ENCODE peak calls at places on chromosomes 16 and 17, in seven cellular contexts. One of them, this sample, is unnamed.

GRCh38 chr17:37089998-37090397 is 141.2 kb downstream of the AATF start:
- DNase-seq in lower lobe of right lung: no peak
- DNase-seq in heart right ventricle: no peak
- DNase-seq in heart left ventricle: no peak
- DNase-seq in ascending aorta: peak; percentile 14
- DNase-seq in left ventricle myocardium inferior: no peak
- DNase-seq in H9: no peak
- DNase-seq in this sample: no peak

GRCh38 chr17:43892672-43892975 is 14.7 kb downstream of the MPP2 start:
- DNase-seq in H9: no peak
- DNase-seq in lower lobe of right lung: no peak
- DNase-seq in heart right ventricle: no peak
- DNase-seq in left ventricle myocardium inferior: no peak
- DNase-seq in ascending aorta: no peak
- DNase-seq in heart left ventricle: no peak
- DNase-seq in this sample: no peak

GRCh38 chr17:50072130-50072529 is 16.2 kb downstream of the ITGA3 start:
- DNase-seq in left ventricle myocardium inferior: no peak
- DNase-seq in heart left ventricle: no peak
- DNase-seq in ascending aorta: no peak
- DNase-seq in lower lobe of right lung: no peak
- DNase-seq in H9: no peak
- DNase-seq in heart right ventricle: no peak
- DNase-seq in this sample: no peak

GRCh38 chr16:80144191-80144590 is 396.6 kb upstream of the DYNLRB2 start:
- DNase-seq in heart right ventricle: no peak
- DNase-seq in lower lobe of right lung: no peak
- DNase-seq in ascending aorta: no peak
- DNase-seq in heart left ventricle: no peak
- DNase-seq in left ventricle myocardium inferior: no peak
- DNase-seq in H9: no peak
- DNase-seq in this sample: no peak

GRCh38 chr16:66471696-66472393 is 44.8 kb downstream of the BEAN1 start:
- DNase-seq in heart right ventricle: no peak
- DNase-seq in heart left ventricle: no peak
- DNase-seq in lower lobe of right lung: no peak
- DNase-seq in left ventricle myocardium inferior: no peak
- DNase-seq in H9: peak; percentile 62
- DNase-seq in ascending aorta: no peak
- DNase-seq in this sample: no peak

GRCh38 chr16:78503501-78504110 is 404.2 kb downstream of the WWOX start:
- DNase-seq in heart left ventricle: no peak
- DNase-seq in heart right ventricle: peak; percentile 79
- DNase-seq in H9: no peak
- DNase-seq in lower lobe of right lung: no peak
- DNase-seq in ascending aorta: no peak
- DNase-seq in left ventricle myocardium inferior: no peak
- DNase-seq in this sample: no peak

GRCh38 chr16:73172621-73173312 is 124.8 kb upstream of the ZFHX3 start:
- DNase-seq in ascending aorta: no peak
- DNase-seq in H9: peak; percentile 56
- DNase-seq in heart right ventricle: peak; percentile 86
- DNase-seq in heart left ventricle: peak; percentile 82
- DNase-seq in left ventricle myocardium inferior: peak; percentile 87
- DNase-seq in lower lobe of right lung: peak; percentile 71
- DNase-seq in this sample: no peak

GRCh38 chr17:56737741-56738161 is 96.0 kb downstream of the C17orf67 start:
- DNase-seq in left ventricle myocardium inferior: no peak
- DNase-seq in heart right ventricle: no peak
- DNase-seq in lower lobe of right lung: no peak
- DNase-seq in ascending aorta: no peak
- DNase-seq in heart left ventricle: no peak
- DNase-seq in H9: no peak
- DNase-seq in this sample: no peak

GRCh38 chr16:66947302-66948033 is 12.2 kb downstream of the CES2 start:
- DNase-seq in heart left ventricle: peak; percentile 75
- DNase-seq in lower lobe of right lung: peak; percentile 81
- DNase-seq in heart right ventricle: peak; percentile 80
- DNase-seq in left ventricle myocardium inferior: peak; percentile 75
- DNase-seq in H9: peak; percentile 82
- DNase-seq in ascending aorta: no peak
- DNase-seq in this sample: no peak

GRCh38 chr17:7435676-7436555 is 681 bp downstream of the TMEM102 start:
- DNase-seq in ascending aorta: no peak
- DNase-seq in left ventricle myocardium inferior: peak; percentile 45
- DNase-seq in H9: peak; percentile 91
- DNase-seq in lower lobe of right lung: peak; percentile 81
- DNase-seq in heart left ventricle: peak; percentile 50
- DNase-seq in heart right ventricle: no peak
- DNase-seq in this sample: no peak

GRCh38 chr17:13918247-13918646 is 151.1 kb upstream of the COX10 start:
- DNase-seq in ascending aorta: no peak
- DNase-seq in lower lobe of right lung: no peak
- DNase-seq in left ventricle myocardium inferior: no peak
- DNase-seq in heart left ventricle: no peak
- DNase-seq in H9: no peak
- DNase-seq in heart right ventricle: no peak
- DNase-seq in this sample: no peak

GRCh38 chr16:35711958-35712357 is 2252.5 kb downstream of the TP53TG3F start:
- DNase-seq in left ventricle myocardium inferior: no peak
- DNase-seq in heart left ventricle: no peak
- DNase-seq in ascending aorta: no peak
- DNase-seq in H9: no peak
- DNase-seq in heart right ventricle: no peak
- DNase-seq in lower lobe of right lung: no peak
- DNase-seq in this sample: no peak

GRCh38 chr17:32588982-32589381 is 102.2 kb downstream of the CDK5R1 start:
- DNase-seq in heart left ventricle: no peak
- DNase-seq in H9: peak; percentile 71
- DNase-seq in left ventricle myocardium inferior: no peak
- DNase-seq in lower lobe of right lung: no peak
- DNase-seq in heart right ventricle: no peak
- DNase-seq in ascending aorta: no peak
- DNase-seq in this sample: no peak

GRCh38 chr16:919658-920631 is 50.8 kb downstream of the LMF1 start:
- DNase-seq in heart left ventricle: peak; percentile 58
- DNase-seq in ascending aorta: no peak
- DNase-seq in left ventricle myocardium inferior: peak; percentile 37
- DNase-seq in heart right ventricle: peak; percentile 14
- DNase-seq in H9: no peak
- DNase-seq in lower lobe of right lung: no peak
- DNase-seq in this sample: no peak

GRCh38 chr17:75784473-75785015 is at the start of gene UNK:
- DNase-seq in heart right ventricle: peak; percentile 99
- DNase-seq in H9: peak; percentile 100
- DNase-seq in lower lobe of right lung: peak; percentile 98
- DNase-seq in left ventricle myocardium inferior: peak; percentile 96
- DNase-seq in heart left ventricle: peak; percentile 98
- DNase-seq in ascending aorta: peak; percentile 94
- DNase-seq in this sample: peak; percentile 90

GRCh38 chr17:75783803-75784472 is 668 bp upstream of the UNK start:
- DNase-seq in heart left ventricle: peak; percentile 49
- DNase-seq in lower lobe of right lung: peak; percentile 61
- DNase-seq in H9: no peak
- DNase-seq in left ventricle myocardium inferior: no peak
- DNase-seq in heart right ventricle: no peak
- DNase-seq in ascending aorta: no peak
- DNase-seq in this sample: no peak

GRCh38 chr17:75785770-75786538 is 1.3 kb downstream of the UNK start:
- DNase-seq in H9: no peak
- DNase-seq in left ventricle myocardium inferior: no peak
- DNase-seq in heart right ventricle: no peak
- DNase-seq in ascending aorta: no peak
- DNase-seq in heart left ventricle: no peak
- DNase-seq in lower lobe of right lung: no peak
- DNase-seq in this sample: no peak

GRCh38 chr17:75785016-75785769 is 587 bp downstream of the UNK start:
- DNase-seq in ascending aorta: peak; percentile 65
- DNase-seq in heart left ventricle: peak; percentile 93
- DNase-seq in left ventricle myocardium inferior: peak; percentile 90
- DNase-seq in heart right ventricle: peak; percentile 90
- DNase-seq in lower lobe of right lung: peak; percentile 93
- DNase-seq in H9: no peak
- DNase-seq in this sample: peak; percentile 84

GRCh38 chr17:75783069-75783783 is 1.4 kb upstream of the UNK start:
- DNase-seq in heart right ventricle: no peak
- DNase-seq in heart left ventricle: no peak
- DNase-seq in ascending aorta: no peak
- DNase-seq in H9: no peak
- DNase-seq in lower lobe of right lung: no peak
- DNase-seq in left ventricle myocardium inferior: no peak
- DNase-seq in this sample: no peak
- TF ChIP-seq CTCF in heart right ventricle: peak; percentile 67
- TF ChIP-seq CTCF in heart left ventricle: peak; percentile 60
- TF ChIP-seq CTCF in ascending aorta: peak; percentile 60
- TF ChIP-seq CTCF in H9: peak; percentile 73
- TF ChIP-seq CTCF in lower lobe of right lung: peak; percentile 66
- TF ChIP-seq CTCF in left ventricle myocardium inferior: peak; percentile 71
- TF ChIP-seq CTCF in this sample: peak; percentile 81

GRCh38 chr17:77379837-77380236 is 239.1 kb downstream of the SEC14L1 start:
- DNase-seq in lower lobe of right lung: no peak
- DNase-seq in left ventricle myocardium inferior: no peak
- DNase-seq in H9: no peak
- DNase-seq in heart left ventricle: no peak
- DNase-seq in ascending aorta: no peak
- DNase-seq in heart right ventricle: no peak
- DNase-seq in this sample: no peak

GRCh38 chr17:77379065-77379428 is 238.3 kb downstream of the SEC14L1 start:
- DNase-seq in heart right ventricle: no peak
- DNase-seq in lower lobe of right lung: no peak
- DNase-seq in H9: no peak
- DNase-seq in heart left ventricle: no peak
- DNase-seq in left ventricle myocardium inferior: no peak
- DNase-seq in ascending aorta: no peak
- DNase-seq in this sample: no peak

GRCh38 chr17:77381731-77382130 is 241.0 kb downstream of the SEC14L1 start:
- DNase-seq in lower lobe of right lung: no peak
- DNase-seq in ascending aorta: no peak
- DNase-seq in left ventricle myocardium inferior: no peak
- DNase-seq in H9: no peak
- DNase-seq in heart left ventricle: no peak
- DNase-seq in heart right ventricle: no peak
- DNase-seq in this sample: no peak

GRCh38 chr17:77381185-77381700 is 240.5 kb downstream of the SEC14L1 start:
- DNase-seq in left ventricle myocardium inferior: no peak
- DNase-seq in heart right ventricle: no peak
- DNase-seq in ascending aorta: no peak
- DNase-seq in heart left ventricle: no peak
- DNase-seq in H9: no peak
- DNase-seq in lower lobe of right lung: no peak
- DNase-seq in this sample: no peak

GRCh38 chr17:77380411-77381184 is 239.8 kb downstream of the SEC14L1 start:
- DNase-seq in heart right ventricle: no peak
- DNase-seq in H9: no peak
- DNase-seq in ascending aorta: no peak
- DNase-seq in heart left ventricle: no peak
- DNase-seq in lower lobe of right lung: no peak
- DNase-seq in left ventricle myocardium inferior: no peak
- DNase-seq in this sample: no peak
- H3K4me1 ChIP-seq in heart right ventricle: peaks cover 99% of the 10 kb centered on the region
- H3K4me1 ChIP-seq in H9: peaks cover 18% of the 10 kb centered on the region
- H3K4me1 ChIP-seq in ascending aorta: peaks cover 77% of the 10 kb centered on the region
- H3K4me1 ChIP-seq in heart left ventricle: peaks cover 92% of the 10 kb centered on the region
- H3K4me1 ChIP-seq in lower lobe of right lung: peaks cover 95% of the 10 kb centered on the region
- H3K4me1 ChIP-seq in left ventricle myocardium inferior: peaks cover 100% of the 10 kb centered on the region
- H3K4me1 ChIP-seq in this sample: peaks cover 89% of the 10 kb centered on the region

DNA sequence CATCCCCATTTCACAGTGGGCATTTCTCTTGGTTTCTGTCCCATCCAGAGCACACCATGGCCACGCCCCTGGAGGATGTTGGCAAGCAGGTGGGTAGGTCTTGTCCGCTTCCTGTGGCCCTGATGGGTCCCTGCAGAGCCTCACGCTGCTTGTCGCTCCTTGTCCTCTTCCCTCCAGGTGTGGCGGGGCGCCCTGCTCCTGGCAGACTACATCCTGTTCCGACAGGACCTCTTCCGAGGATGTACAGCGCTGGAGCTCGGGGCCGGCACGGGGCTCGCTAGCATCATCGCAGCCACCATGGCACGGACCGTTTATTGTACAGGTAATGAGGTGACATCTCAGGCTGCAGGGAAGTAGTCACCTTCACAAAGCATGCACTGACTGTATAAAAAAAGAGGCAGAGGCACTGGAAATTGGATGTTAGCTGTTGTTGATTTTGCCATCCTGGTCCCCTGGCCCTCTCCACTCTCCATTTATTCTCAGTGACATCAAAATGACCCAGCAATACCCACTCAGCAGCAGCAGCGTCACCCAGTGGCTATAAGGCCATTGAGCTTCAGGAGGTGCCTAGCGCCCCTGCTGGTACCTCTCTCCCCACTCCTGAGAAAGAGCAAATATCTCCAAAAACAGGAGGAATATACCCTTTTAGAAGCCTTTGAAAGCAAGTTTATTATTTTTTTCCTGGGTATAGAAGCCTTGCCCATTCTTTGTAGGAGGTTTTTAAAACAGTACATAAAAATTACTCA is 13.7 kb downstream of the METTL22 start:
- DNase-seq in left ventricle myocardium inferior: no peak
- DNase-seq in ascending aorta: no peak
- DNase-seq in H9: peak; percentile 74
- DNase-seq in heart right ventricle: no peak
- DNase-seq in heart left ventricle: no peak
- DNase-seq in lower lobe of right lung: no peak
- DNase-seq in this sample: no peak
- TF ChIP-seq CTCF in left ventricle myocardium inferior: peak; percentile 17
- TF ChIP-seq CTCF in ascending aorta: no peak
- TF ChIP-seq CTCF in H9: peak; percentile 97
- TF ChIP-seq CTCF in heart right ventricle: peak; percentile 29
- TF ChIP-seq CTCF in heart left ventricle: no peak
- TF ChIP-seq CTCF in lower lobe of right lung: no peak
- TF ChIP-seq CTCF in this sample: no peak

DNA sequence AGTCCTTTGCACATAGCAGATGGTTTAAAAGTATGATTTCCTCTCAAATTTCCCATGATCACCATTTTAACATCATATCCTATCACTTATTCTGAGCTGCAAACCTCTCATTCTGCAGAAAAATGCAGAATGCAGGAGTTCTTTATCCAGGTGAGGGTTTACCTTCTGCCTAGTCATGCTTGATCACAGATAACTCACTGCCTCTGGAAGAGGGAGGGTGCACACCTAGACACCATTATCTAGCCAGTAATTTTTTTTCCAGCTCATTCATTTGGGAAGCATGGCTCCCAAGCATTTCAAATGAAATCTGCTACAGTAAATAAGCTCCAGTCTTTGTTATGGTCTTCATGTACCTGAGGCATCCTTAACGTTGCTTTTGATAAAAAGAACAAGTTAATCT is 38.0 kb downstream of the RFFL start:
- DNase-seq in lower lobe of right lung: no peak
- DNase-seq in left ventricle myocardium inferior: no peak
- DNase-seq in H9: no peak
- DNase-seq in ascending aorta: no peak
- DNase-seq in heart left ventricle: no peak
- DNase-seq in heart right ventricle: no peak
- DNase-seq in this sample: no peak
- H3K4me1 ChIP-seq in lower lobe of right lung: peaks cover 18% of the 10 kb centered on the region
- H3K4me1 ChIP-seq in left ventricle myocardium inferior: peaks cover 30% of the 10 kb centered on the region
- H3K4me1 ChIP-seq in H9: no peaks in the 10 kb centered on the region
- H3K4me1 ChIP-seq in ascending aorta: peaks cover 19% of the 10 kb centered on the region
- H3K4me1 ChIP-seq in heart left ventricle: peaks cover 21% of the 10 kb centered on the region
- H3K4me1 ChIP-seq in heart right ventricle: peaks cover 16% of the 10 kb centered on the region
- H3K4me1 ChIP-seq in this sample: peaks cover 29% of the 10 kb centered on the region

GRCh38 chr16:24834459-24835335 is 11.1 kb upstream of the SLC5A11 start:
- DNase-seq in left ventricle myocardium inferior: no peak
- DNase-seq in ascending aorta: no peak
- DNase-seq in H9: peak; percentile 62
- DNase-seq in heart right ventricle: no peak
- DNase-seq in lower lobe of right lung: no peak
- DNase-seq in heart left ventricle: no peak
- DNase-seq in this sample: no peak
- TF ChIP-seq CTCF in left ventricle myocardium inferior: peak; percentile 54
- TF ChIP-seq CTCF in ascending aorta: no peak
- TF ChIP-seq CTCF in H9: peak; percentile 72
- TF ChIP-seq CTCF in heart right ventricle: peak; percentile 52
- TF ChIP-seq CTCF in lower lobe of right lung: peak; percentile 35
- TF ChIP-seq CTCF in heart left ventricle: peak; percentile 10
- TF ChIP-seq CTCF in this sample: no peak